ENCODE peak calls at places on chromosomes 12 and 14, in four cellular contexts. P is AG04450, K is PC-3, W is fibroblast of villous mesenchyme. O is an unnamed sample.

GRCh38 chr12:3182426-3182825 is 105.2 kb downstream of the TSPAN9 start:
- DNase-seq in P (no peak), W (no peak), K (no peak), O (no peak)

GRCh38 chr12:77746108-77746507 is 84.6 kb upstream of the NAV3 start:
- DNase-seq in W (peak), P (peak), K (no peak), O (peak)

GRCh38 chr12:3961573-3961972 is 88.4 kb upstream of the PARP11 start:
- DNase-seq in P (no peak), W (no peak), K (no peak), O (no peak)

GRCh38 chr12:129844662-129845061 is 59.2 kb downstream of the TMEM132D start:
- DNase-seq in K (no peak), P (no peak), W (no peak), O (no peak)

GRCh38 chr12:105024926-105025325 is 38.8 kb downstream of the NOPCHAP1 start:
- DNase-seq in W (no peak), K (no peak), P (no peak), O (no peak)

GRCh38 chr12:20028033-20028432 is 340.3 kb upstream of the PDE3A start:
- DNase-seq in P (no peak), W (no peak), K (no peak), O (no peak)

GRCh38 chr12:118334939-118335567 is 37.7 kb downstream of the TAOK3 start:
- DNase-seq in P (no peak), W (peak), K (no peak), O (no peak)

GRCh38 chr14:31070431-31070830 is 44.3 kb upstream of the STRN3 start:
- DNase-seq in P (peak), K (peak), W (peak), O (peak)

GRCh38 chr14:75979641-75980422 is 2.0 kb downstream of the TGFB3 start:
- DNase-seq in P (no peak), K (no peak), W (peak), O (no peak)

GRCh38 chr12:84974177-84974815 is 61.7 kb upstream of the SLC6A15 start:
- DNase-seq in W (no peak), P (no peak), K (no peak), O (no peak)

GRCh38 chr14:42130809-42131208 is 524.1 kb downstream of the LRFN5 start:
- DNase-seq in W (peak), K (peak), P (no peak), O (no peak)

GRCh38 chr12:57715786-57716185 is 21.9 kb downstream of the OS9 start:
- DNase-seq in W (no peak), P (no peak), K (no peak), O (no peak)

GRCh38 chr14:60658909-60659585 is 9.8 kb upstream of the SIX1 start:
- DNase-seq in W (no peak), K (peak), P (no peak), O (no peak)

GRCh38 chr14:106268013-106268727 is 741.8 kb downstream of the TMEM121 start:
- DNase-seq in K (no peak), W (no peak), P (no peak), O (no peak)

GRCh38 chr12:129394416-129394815 is 509.4 kb downstream of the TMEM132D start:
- DNase-seq in W (no peak), K (no peak), P (no peak), O (no peak)

GRCh38 chr12:62530596-62530995 is 64.0 kb downstream of the MON2 start:
- DNase-seq in K (peak), W (peak), P (peak), O (peak)

GRCh38 chr14:99515301-99516155 is 34.3 kb downstream of the CCNK start:
- DNase-seq in K (no peak), P (no peak), W (no peak), O (no peak)

GRCh38 chr12:117141097-117141898 is 42.1 kb upstream of the TESC start:
- DNase-seq in W (no peak), P (no peak), K (no peak), O (no peak)

GRCh38 chr14:64929003-64929337 is 13.6 kb downstream of the GPX2 start:
- DNase-seq in K (no peak), P (no peak), W (no peak), O (no peak)

GRCh38 chr12:77847665-77848431 is 17.2 kb downstream of the NAV3 start:
- DNase-seq in W (peak), K (peak), P (peak), O (peak)

GRCh38 chr12:127832172-127832571 is 434.8 kb upstream of the TMEM132C start:
- DNase-seq in K (no peak), W (no peak), P (no peak), O (no peak)

GRCh38 chr12:26623136-26623535 is 209.9 kb downstream of the ITPR2 start:
- DNase-seq in P (no peak), K (peak), W (no peak), O (peak)

GRCh38 chr12:75986001-75986739 is 45.4 kb downstream of the PHLDA1 start:
- DNase-seq in W (no peak), P (no peak), K (no peak), O (no peak)

GRCh38 chr14:24843494-24843893 is 206.5 kb downstream of the STXBP6 start:
- DNase-seq in P (no peak), K (no peak), W (peak), O (no peak)

GRCh38 chr14:70190156-70190555 is 1.4 kb upstream of the SLC8A3 start:
- DNase-seq in W (no peak), K (no peak), P (no peak), O (no peak)

GRCh38 chr12:105933671-105934665 is 204.8 kb downstream of the NUAK1 start:
- DNase-seq in P (peak), K (peak), W (peak), O (peak)

GRCh38 chr12:53103860-53104305 is 597 bp downstream of the SOAT2 start:
- DNase-seq in P (no peak), W (no peak), K (no peak), O (peak)

GRCh38 chr12:67096533-67097318 is 172.4 kb upstream of the CAND1 start:
- DNase-seq in W (peak), K (peak), P (no peak), O (peak)

DNA sequence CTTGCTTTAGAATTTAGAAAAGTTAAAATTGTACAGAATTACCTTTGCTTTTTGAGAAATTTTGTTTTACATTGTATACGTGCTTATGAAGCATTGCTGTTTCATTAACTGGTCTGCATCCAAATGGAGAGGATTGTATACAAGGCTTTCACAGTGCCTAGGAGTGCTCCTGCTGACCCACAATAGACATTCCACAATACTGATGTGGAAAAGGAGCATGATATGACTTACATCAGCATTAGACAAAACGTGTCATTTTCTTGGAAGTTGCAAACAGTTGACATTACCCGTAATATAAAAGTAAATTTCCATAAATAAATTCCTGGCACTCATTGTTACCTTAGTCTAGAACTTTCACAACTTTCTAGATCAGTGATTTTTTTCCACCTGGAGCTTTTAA is 1.9 kb downstream of the PRKD1 start:
- DNase-seq in K (no peak), P (no peak), W (no peak), O (peak)
- H3K4me3 ChIP-seq in K (peak), P (peak), W (peak), O (peak)

DNA sequence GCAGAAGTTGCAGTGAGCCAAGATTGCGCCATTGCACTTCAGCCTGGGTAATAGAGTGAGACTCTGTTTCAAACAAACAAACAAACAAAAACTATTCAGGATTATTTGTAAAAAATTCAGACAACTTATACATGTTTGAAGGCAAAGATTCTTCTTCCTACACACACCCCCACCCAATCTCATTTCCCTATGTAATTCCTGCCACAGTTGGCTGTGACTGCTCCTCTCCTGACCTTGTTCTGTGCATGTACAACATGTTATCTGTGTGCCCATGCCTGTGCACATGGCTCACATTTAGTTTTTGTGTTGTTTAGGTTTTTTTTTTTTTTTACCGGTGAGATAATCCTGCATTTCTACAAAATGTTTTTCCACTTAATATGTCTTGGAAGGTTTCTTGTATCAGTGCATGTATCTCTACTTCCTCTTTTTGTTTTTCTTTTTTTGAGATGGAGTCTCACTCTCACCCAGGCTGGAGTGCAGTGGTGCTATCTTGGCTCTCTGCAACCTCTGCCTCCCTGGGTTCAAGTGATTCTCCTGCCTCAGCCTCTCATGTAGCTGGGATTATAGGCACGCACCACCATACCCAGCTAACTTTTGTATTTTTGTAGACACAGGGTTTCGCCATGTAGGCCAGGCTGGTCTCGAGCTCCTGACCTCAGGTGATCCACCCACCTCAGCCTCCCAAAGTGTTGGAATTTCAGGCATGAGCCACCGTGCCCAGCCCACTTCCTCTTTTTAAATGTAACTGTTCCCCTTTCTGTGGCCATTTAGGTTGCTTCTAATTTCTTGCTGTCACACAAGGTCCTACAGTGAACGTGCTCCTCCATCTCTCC is 8.7 kb downstream of the CFAP251 start:
- DNase-seq in W (no peak), K (no peak), P (no peak), O (peak)
- H3K4me3 ChIP-seq in W (no peak), K (no peak), P (no peak), O (no peak)

GRCh38 chr12:113259499-113259953 is 38.3 kb downstream of the TPCN1 start:
- DNase-seq in W (peak), P (no peak), K (no peak), O (peak)
- H3K4me3 ChIP-seq in W (no peak), P (no peak), K (no peak), O (no peak)

DNA sequence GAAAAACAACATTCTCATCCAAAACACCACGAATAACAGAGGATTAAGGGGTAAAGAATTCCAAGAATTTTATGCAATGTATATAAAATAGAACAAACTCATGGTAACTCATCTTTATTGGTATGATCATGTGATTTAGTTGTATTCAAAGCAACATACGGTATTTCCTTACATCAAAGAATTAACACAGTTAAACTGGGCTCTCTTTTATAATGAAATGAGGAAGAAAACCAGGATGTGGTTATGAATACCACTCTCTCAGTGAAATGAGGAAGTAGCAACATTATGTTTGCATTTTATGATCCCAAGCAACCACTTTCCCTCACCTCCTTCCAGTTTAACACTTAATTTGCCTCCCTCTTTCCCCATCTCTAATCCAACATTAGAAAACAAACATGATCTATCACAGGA is 22.9 kb downstream of the SPTLC2 start:
- DNase-seq in P (no peak), K (peak), W (peak), O (peak)
- H3K4me3 ChIP-seq in P (no peak), K (peak), W (no peak), O (no peak)

GRCh38 chr12:41189395-41190251 is 1.5 kb downstream of the PDZRN4 start:
- DNase-seq in P (no peak), K (no peak), W (peak), O (no peak)
- H3K4me3 ChIP-seq in P (no peak), K (no peak), W (no peak), O (no peak)

DNA sequence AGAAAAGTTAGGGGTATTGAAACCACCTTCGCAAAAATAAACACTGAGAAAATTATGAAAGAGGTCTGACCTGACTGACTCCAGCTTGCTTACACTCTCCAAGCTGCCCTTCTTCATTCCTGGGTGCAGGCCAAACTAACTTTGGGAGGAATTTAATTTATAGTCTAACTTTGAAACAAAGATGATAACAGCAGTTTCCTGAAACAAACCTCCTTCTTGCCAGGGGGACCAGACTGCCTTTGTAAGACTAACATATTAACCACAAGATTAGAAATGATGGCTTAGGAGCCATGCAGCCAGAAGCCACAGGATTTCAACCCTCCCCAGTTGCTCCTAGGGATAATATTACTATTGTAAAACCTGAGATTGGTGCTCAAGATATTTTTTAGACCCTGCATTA is 13.8 kb upstream of the EEA1 start:
- DNase-seq in P (peak), K (no peak), W (peak), O (peak)
- H3K4me3 ChIP-seq in P (no peak), K (no peak), W (no peak), O (no peak)